ENCODE peak calls at places on chromosomes 1 and 21, in eight cellular contexts. B is psoas muscle; N is tibial nerve; U is PC-3; W is activated T-cell treated with anti-CD3 and anti-CD28 coated beads, Interleukin-2, amount 50 U/mL, for 72 hours; X is naive thymus-derived CD8-positive, alpha-beta T cell; H is activated naive CD4-positive, alpha-beta T cell treated with anti-CD3 and anti-CD28 coated beads, Interleukin-2, amount 50 U/mL, for 72 hours; A is stimulated activated CD4-positive, alpha-beta T cell treated with anti-CD3 and anti-CD28 coated beads, TNF-alpha, amount 100 ng/mL, for 4 hours. S is an unnamed sample.

GRCh38 chr21:35021546-35021945 is 27.6 kb downstream of the RUNX1 start:
- DNase-seq in B (no peak), N (no peak), U (no peak), W (no peak), X (no peak), H (no peak), A (no peak), S (no peak)

GRCh38 chr21:46029201-46029924 is 47.8 kb downstream of the COL6A1 start:
- DNase-seq in B (no peak), N (no peak), U (no peak), W (no peak), X (no peak), H (no peak), A (no peak), S (no peak)

GRCh38 chr1:3255680-3256079 is 186.7 kb downstream of the PRDM16 start:
- DNase-seq in B (no peak), N (no peak), U (no peak), W (no peak), X (no peak), H (no peak), A (no peak), S (no peak)

GRCh38 chr1:178954937-178955336 is 70.8 kb upstream of the FAM20B start:
- DNase-seq in B (no peak), N (no peak), U (no peak), W (no peak), X (no peak), H (no peak), A (no peak), S (no peak)

GRCh38 chr1:234913771-234914170 is 214.9 kb downstream of the TOMM20 start:
- DNase-seq in B (no peak), N (no peak), U (no peak), W (no peak), X (no peak), H (no peak), A (no peak), S (no peak)

GRCh38 chr1:39047374-39048229 is 21.5 kb downstream of the NDUFS5 start:
- DNase-seq in B (peak), N (no peak), U (peak), W (no peak), X (no peak), H (no peak), A (no peak), S (no peak)

GRCh38 chr1:170619167-170620030 is 44.5 kb upstream of the PRRX1 start:
- DNase-seq in B (no peak), N (no peak), U (peak), W (no peak), X (no peak), H (no peak), A (no peak), S (no peak)

GRCh38 chr1:228860911-228861829 is 125.9 kb downstream of the RHOU start:
- DNase-seq in B (no peak), N (no peak), U (peak), W (peak), X (no peak), H (no peak), A (no peak), S (peak)

GRCh38 chr1:8184301-8184700 is 133.6 kb upstream of the SLC45A1 start:
- DNase-seq in B (no peak), N (no peak), U (peak), W (no peak), X (no peak), H (no peak), A (no peak), S (no peak)

GRCh38 chr1:145707183-145707867 is at the start of gene PDZK1:
- DNase-seq in B (no peak), N (no peak), U (peak), W (no peak), X (no peak), H (no peak), A (no peak), S (no peak)

GRCh38 chr1:172708452-172708851 is 49.5 kb downstream of the FASLG start:
- DNase-seq in B (no peak), N (no peak), U (no peak), W (peak), X (no peak), H (no peak), A (peak), S (peak)

GRCh38 chr1:6459850-6460265 is 6.1 kb downstream of the TNFRSF25 start:
- DNase-seq in B (no peak), N (no peak), U (no peak), W (peak), X (peak), H (no peak), A (peak), S (peak)

GRCh38 chr1:35210306-35211112 is 17.6 kb upstream of the SFPQ start:
- DNase-seq in B (no peak), N (no peak), U (no peak), W (no peak), X (no peak), H (no peak), A (no peak), S (no peak)

GRCh38 chr1:232793944-232794343 is 11.3 kb upstream of the MAP10 start:
- DNase-seq in B (no peak), N (no peak), U (peak), W (peak), X (no peak), H (no peak), A (no peak), S (no peak)

GRCh38 chr21:41366522-41367151 is 4.8 kb downstream of the MX2 start:
- DNase-seq in B (no peak), N (no peak), U (peak), W (peak), X (no peak), H (no peak), A (no peak), S (no peak)